ENCODE peak calls at places on chromosomes 7 and 10, in five cellular contexts. J, I, H, Q and V are unnamed samples.

GRCh38 chr7:116138202-116138801 is 72.0 kb upstream of the TES start:
- DNase-seq in J (no peak), I (peak), H (peak), Q (no peak), V (peak)

GRCh38 chr10:75210193-75211006 is at the start of gene VDAC2:
- DNase-seq in J (peak), I (peak), H (peak), Q (peak), V (peak)

GRCh38 chr7:35260254-35260653 is 6.4 kb upstream of the TBX20 start:
- DNase-seq in J (no peak), I (no peak), H (no peak), Q (no peak), V (no peak)

GRCh38 chr10:13703997-13704536 is 117.3 kb downstream of the PRPF18 start:
- DNase-seq in J (no peak), I (no peak), H (no peak), Q (no peak), V (no peak)

GRCh38 chr7:105621617-105622016 is 40.3 kb upstream of the EFCAB10 start:
- DNase-seq in J (no peak), I (no peak), H (peak), Q (peak), V (no peak)

GRCh38 chr7:50718311-50718710 is 64.4 kb downstream of the GRB10 start:
- DNase-seq in J (no peak), I (no peak), H (no peak), Q (no peak), V (no peak)

GRCh38 chr10:73209705-73210104 is 37.4 kb downstream of the DNAJC9 start:
- DNase-seq in J (no peak), I (no peak), H (peak), Q (no peak), V (no peak)

GRCh38 chr10:129102906-129103693 is 363.9 kb upstream of the MGMT start:
- DNase-seq in J (no peak), I (no peak), H (peak), Q (no peak), V (no peak)

GRCh38 chr7:118280319-118281012 is 56.0 kb downstream of the ANKRD7 start:
- DNase-seq in J (no peak), I (no peak), H (no peak), Q (no peak), V (no peak)

GRCh38 chr7:2508327-2509231 is 11.0 kb upstream of the LFNG start:
- DNase-seq in J (peak), I (peak), H (peak), Q (no peak), V (peak)

GRCh38 chr10:122468220-122468922 is 7.0 kb downstream of the HTRA1 start:
- DNase-seq in J (no peak), I (no peak), H (no peak), Q (no peak), V (no peak)
- H3K4me3 ChIP-seq in J (no peak), I (no peak), H (no peak), Q (no peak), V (no peak)

DNA sequence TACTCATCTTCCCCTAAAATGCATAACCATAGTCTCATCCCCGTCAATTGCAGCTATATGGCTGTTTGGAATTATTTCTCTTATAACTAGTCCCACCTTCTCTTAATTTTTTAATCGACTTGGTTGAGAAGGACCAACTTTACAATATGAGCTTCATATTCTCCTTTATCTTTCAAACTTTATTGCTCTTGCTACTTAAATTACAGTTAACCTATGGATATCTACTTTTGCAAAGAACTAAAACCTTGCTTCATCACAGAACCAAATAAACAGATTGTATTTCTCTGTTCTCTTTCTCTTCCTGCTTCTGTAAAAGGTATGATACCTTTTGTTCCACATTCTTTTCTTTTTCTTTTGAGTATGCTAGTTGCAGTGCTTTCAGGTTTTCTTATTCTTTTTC is 6.1 kb downstream of the CREM start:
- DNase-seq in J (no peak), I (no peak), H (no peak), Q (no peak), V (no peak)
- H3K4me3 ChIP-seq in J (no peak), I (peak), H (no peak), Q (no peak), V (no peak)

DNA sequence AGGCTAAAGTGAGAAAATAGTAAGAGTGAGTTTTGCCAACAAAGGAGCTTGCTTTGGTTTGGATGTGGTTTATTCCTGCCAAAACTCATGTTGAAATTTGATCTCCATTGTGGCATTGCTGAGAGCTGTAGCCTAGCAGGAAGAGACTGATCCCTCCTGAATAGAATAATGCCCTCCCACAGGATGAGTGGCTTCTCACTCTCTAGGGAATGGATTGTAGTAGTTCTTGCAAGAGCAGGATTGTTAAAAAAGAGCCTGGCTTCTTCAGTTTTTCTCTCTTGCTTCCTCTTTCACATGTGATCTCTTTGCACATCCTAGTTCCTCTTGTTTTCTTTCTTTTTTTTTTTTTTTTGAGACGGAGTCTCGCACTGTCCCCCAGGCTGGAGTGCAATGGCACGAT is 34.4 kb downstream of the ASAH2 start:
- DNase-seq in J (no peak), I (no peak), H (peak), Q (no peak), V (no peak)
- H3K4me3 ChIP-seq in J (no peak), I (no peak), H (no peak), Q (no peak), V (no peak)

GRCh38 chr10:93751832-93752231 is 5.9 kb upstream of the LGI1 start:
- DNase-seq in J (no peak), I (peak), H (peak), Q (no peak), V (peak)
- H3K4me3 ChIP-seq in J (no peak), I (no peak), H (no peak), Q (no peak), V (peak)

GRCh38 chr10:62082270-62082669 is 180.8 kb downstream of the ARID5B start:
- DNase-seq in J (no peak), I (no peak), H (no peak), Q (no peak), V (no peak)

GRCh38 chr10:62081322-62081945 is 179.9 kb downstream of the ARID5B start:
- DNase-seq in J (no peak), I (no peak), H (no peak), Q (no peak), V (no peak)

GRCh38 chr10:62083868-62084267 is 182.4 kb downstream of the ARID5B start:
- DNase-seq in J (no peak), I (no peak), H (peak), Q (peak), V (no peak)

GRCh38 chr10:62083413-62083794 is 181.9 kb downstream of the ARID5B start:
- DNase-seq in J (no peak), I (no peak), H (no peak), Q (no peak), V (no peak)

GRCh38 chr10:62082729-62083412 is 181.4 kb downstream of the ARID5B start:
- DNase-seq in J (no peak), I (peak), H (peak), Q (no peak), V (peak)
- H3K4me3 ChIP-seq in J (no peak), I (peak), H (no peak), Q (peak), V (peak)

GRCh38 chr10:21172774-21173432 is 275.8 kb upstream of the NEBL start:
- DNase-seq in J (no peak), I (no peak), H (peak), Q (peak), V (no peak)

GRCh38 chr10:21173964-21174669 is 277.0 kb upstream of the NEBL start:
- DNase-seq in J (peak), I (peak), H (peak), Q (peak), V (no peak)

GRCh38 chr10:21175797-21176196 is 278.7 kb upstream of the NEBL start:
- DNase-seq in J (no peak), I (no peak), H (no peak), Q (no peak), V (no peak)

GRCh38 chr10:21173433-21173963 is 276.4 kb upstream of the NEBL start:
- DNase-seq in J (no peak), I (no peak), H (no peak), Q (no peak), V (no peak)

DNA sequence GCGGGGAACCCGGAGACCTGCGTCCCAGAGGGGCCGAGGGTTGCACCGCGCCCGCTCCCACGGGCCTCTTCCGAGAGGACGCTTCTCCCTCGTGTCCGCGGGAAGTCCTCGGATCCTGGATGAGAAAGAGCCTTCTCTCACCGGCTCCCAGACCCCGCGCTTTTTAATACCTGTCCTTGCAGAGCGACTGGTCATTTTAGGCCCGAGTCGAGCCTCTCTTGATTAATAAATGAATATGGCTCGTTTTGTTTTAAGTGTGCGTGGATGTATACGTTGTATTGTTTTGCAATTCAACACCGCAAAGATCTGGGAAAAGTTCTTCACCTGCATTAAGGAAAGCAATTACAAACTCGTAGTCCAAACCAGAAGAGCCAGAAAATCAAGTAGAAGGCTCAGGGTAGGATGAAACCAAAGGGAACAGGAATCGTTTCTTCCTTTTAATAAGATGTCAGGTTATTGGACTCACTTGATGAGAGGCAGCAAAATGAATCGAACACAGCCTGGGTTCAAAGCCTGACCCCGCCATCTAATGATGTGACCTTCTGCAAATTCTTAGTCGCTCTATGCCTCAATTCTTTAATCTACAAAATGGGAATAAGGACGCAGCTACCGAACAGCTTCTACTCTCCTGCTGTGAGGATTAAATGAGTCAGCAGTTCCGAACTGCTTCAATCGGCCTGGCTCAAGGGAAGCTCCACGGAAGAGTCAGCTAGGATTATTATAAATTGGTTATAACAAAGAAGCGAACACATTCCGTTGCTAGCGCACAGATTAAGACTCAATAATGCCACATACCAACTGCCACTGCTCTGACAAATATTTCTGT is 277.8 kb upstream of the NEBL start:
- DNase-seq in J (no peak), I (no peak), H (no peak), Q (no peak), V (no peak)
- H3K4me3 ChIP-seq in J (peak), I (no peak), H (peak), Q (no peak), V (no peak)

GRCh38 chr7:140281255-140281654 is 104.5 kb upstream of the KDM7A start:
- DNase-seq in J (no peak), I (no peak), H (no peak), Q (no peak), V (no peak)

GRCh38 chr7:140273417-140273816 is 96.6 kb upstream of the KDM7A start:
- DNase-seq in J (no peak), I (no peak), H (no peak), Q (no peak), V (no peak)

GRCh38 chr7:140276001-140276400 is 99.2 kb upstream of the KDM7A start:
- DNase-seq in J (no peak), I (no peak), H (no peak), Q (peak), V (no peak)

GRCh38 chr7:140275069-140275961 is 98.5 kb upstream of the KDM7A start:
- DNase-seq in J (no peak), I (no peak), H (no peak), Q (no peak), V (no peak)
- H3K4me3 ChIP-seq in J (no peak), I (no peak), H (peak), Q (peak), V (no peak)

GRCh38 chr7:32070406-32071360 is at the start of gene PDE1C:
- DNase-seq in J (no peak), I (no peak), H (peak), Q (no peak), V (no peak)

GRCh38 chr7:32070051-32070405 is 179 bp downstream of the PDE1C start:
- DNase-seq in J (no peak), I (no peak), H (no peak), Q (no peak), V (no peak)

GRCh38 chr7:32071466-32072091 is 1.4 kb upstream of the PDE1C start:
- DNase-seq in J (no peak), I (no peak), H (no peak), Q (no peak), V (no peak)

GRCh38 chr7:32073533-32073932 is 3.3 kb upstream of the PDE1C start:
- DNase-seq in J (no peak), I (no peak), H (no peak), Q (no peak), V (no peak)

DNA sequence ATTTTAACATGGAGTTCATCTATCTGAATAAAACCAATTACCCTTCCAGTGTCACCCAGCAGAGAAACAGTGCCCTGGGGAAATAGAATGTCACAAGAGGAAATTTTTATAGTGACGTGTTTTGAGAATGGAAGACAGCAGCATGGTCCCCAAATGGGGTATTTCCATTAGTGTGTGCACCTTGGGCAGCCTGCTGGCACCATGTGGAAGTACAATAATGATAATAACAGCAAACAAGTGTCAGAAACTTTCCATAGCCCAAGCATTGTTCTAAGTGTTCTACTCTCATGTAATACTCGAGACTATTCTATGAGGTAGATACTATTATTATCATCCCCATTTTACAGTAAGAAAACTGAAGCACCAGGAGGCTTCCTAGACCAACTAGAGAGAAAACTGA is 2.2 kb upstream of the PDE1C start:
- DNase-seq in J (no peak), I (peak), H (no peak), Q (no peak), V (no peak)
- H3K4me3 ChIP-seq in J (no peak), I (no peak), H (no peak), Q (no peak), V (no peak)

GRCh38 chr7:98250789-98251188 is 1.2 kb downstream of the TECPR1 start:
- DNase-seq in J (no peak), I (peak), H (no peak), Q (no peak), V (peak)
- H3K4me3 ChIP-seq in J (peak), I (peak), H (no peak), Q (no peak), V (peak)